ENCODE peak calls at places on chromosomes 11 and 22, in seven cellular contexts. One of them, this sample, is unnamed.

GRCh38 chr11:19426719-19427066 is 185.9 kb upstream of the E2F8 start:
- DNase-seq in iPS-NIHi11: no peak
- DNase-seq in T-helper 9 cell: no peak
- DNase-seq in activated CD8-positive, alpha-beta memory T cell treated with anti-CD3 and anti-CD28 coated beads for 4 hours: no peak
- DNase-seq in B cell: no peak
- DNase-seq in T47D: no peak
- DNase-seq in neural crest cell: no peak
- DNase-seq in this sample: no peak

GRCh38 chr11:69918938-69919650 is 99.9 kb upstream of the FGF3 start:
- DNase-seq in activated CD8-positive, alpha-beta memory T cell treated with anti-CD3 and anti-CD28 coated beads for 4 hours: peak; percentile 29
- DNase-seq in B cell: peak; percentile 67
- DNase-seq in T47D: peak; percentile 78
- DNase-seq in iPS-NIHi11: peak; percentile 95
- DNase-seq in T-helper 9 cell: peak; percentile 63
- DNase-seq in neural crest cell: peak; percentile 89
- DNase-seq in this sample: peak; percentile 20

GRCh38 chr22:43859176-43859575 is 3.1 kb downstream of the SULT4A1 start:
- DNase-seq in neural crest cell: no peak
- DNase-seq in T-helper 9 cell: no peak
- DNase-seq in B cell: no peak
- DNase-seq in iPS-NIHi11: no peak
- DNase-seq in activated CD8-positive, alpha-beta memory T cell treated with anti-CD3 and anti-CD28 coated beads for 4 hours: no peak
- DNase-seq in T47D: no peak
- DNase-seq in this sample: no peak

GRCh38 chr11:96151501-96151900 is 191.5 kb downstream of the MAML2 start:
- DNase-seq in T47D: no peak
- DNase-seq in iPS-NIHi11: no peak
- DNase-seq in T-helper 9 cell: no peak
- DNase-seq in B cell: no peak
- DNase-seq in activated CD8-positive, alpha-beta memory T cell treated with anti-CD3 and anti-CD28 coated beads for 4 hours: no peak
- DNase-seq in neural crest cell: no peak
- DNase-seq in this sample: no peak

GRCh38 chr11:129871914-129872313 is 23.5 kb downstream of the NFRKB start:
- DNase-seq in iPS-NIHi11: no peak
- DNase-seq in B cell: no peak
- DNase-seq in activated CD8-positive, alpha-beta memory T cell treated with anti-CD3 and anti-CD28 coated beads for 4 hours: no peak
- DNase-seq in neural crest cell: no peak
- DNase-seq in T47D: no peak
- DNase-seq in T-helper 9 cell: no peak
- DNase-seq in this sample: no peak

GRCh38 chr11:128840783-128841182 is 26.3 kb downstream of the KCNJ1 start:
- DNase-seq in iPS-NIHi11: no peak
- DNase-seq in activated CD8-positive, alpha-beta memory T cell treated with anti-CD3 and anti-CD28 coated beads for 4 hours: no peak
- DNase-seq in T-helper 9 cell: no peak
- DNase-seq in neural crest cell: no peak
- DNase-seq in T47D: no peak
- DNase-seq in B cell: peak; percentile 38
- DNase-seq in this sample: no peak

GRCh38 chr11:16606784-16607674 is 131.4 kb upstream of the C11orf58 start:
- DNase-seq in activated CD8-positive, alpha-beta memory T cell treated with anti-CD3 and anti-CD28 coated beads for 4 hours: no peak
- DNase-seq in T47D: no peak
- DNase-seq in T-helper 9 cell: no peak
- DNase-seq in iPS-NIHi11: peak; percentile 48
- DNase-seq in B cell: peak; percentile 3
- DNase-seq in neural crest cell: peak; percentile 55
- DNase-seq in this sample: no peak

GRCh38 chr11:64319421-64319761 is 1.5 kb downstream of the PRDX5 start:
- DNase-seq in neural crest cell: no peak
- DNase-seq in B cell: no peak
- DNase-seq in T-helper 9 cell: no peak
- DNase-seq in T47D: no peak
- DNase-seq in iPS-NIHi11: no peak
- DNase-seq in activated CD8-positive, alpha-beta memory T cell treated with anti-CD3 and anti-CD28 coated beads for 4 hours: no peak
- DNase-seq in this sample: no peak

GRCh38 chr22:42962295-42963230 is 52.4 kb downstream of the PACSIN2 start:
- DNase-seq in B cell: no peak
- DNase-seq in T47D: no peak
- DNase-seq in iPS-NIHi11: no peak
- DNase-seq in T-helper 9 cell: no peak
- DNase-seq in activated CD8-positive, alpha-beta memory T cell treated with anti-CD3 and anti-CD28 coated beads for 4 hours: no peak
- DNase-seq in neural crest cell: no peak
- DNase-seq in this sample: no peak

GRCh38 chr11:18615628-18616392 is 16.2 kb downstream of the MISFA start:
- DNase-seq in activated CD8-positive, alpha-beta memory T cell treated with anti-CD3 and anti-CD28 coated beads for 4 hours: no peak
- DNase-seq in T47D: no peak
- DNase-seq in T-helper 9 cell: no peak
- DNase-seq in neural crest cell: no peak
- DNase-seq in B cell: no peak
- DNase-seq in iPS-NIHi11: no peak
- DNase-seq in this sample: no peak